ENCODE peak calls at places on chromosome 18, in eight cellular contexts. M, U, T, I, L, N, S and A are unnamed samples.

GRCh38 chr18:8960740-8961657 is 141.5 kb upstream of the NDUFV2 start:
- DNase-seq in I (no peak), M (no peak), L (no peak), S (no peak), T (no peak), N (no peak), U (peak), A (no peak)

GRCh38 chr18:28961669-28962228 is 784.8 kb upstream of the CDH2 start:
- DNase-seq in U (peak), N (no peak), T (no peak), I (peak), S (no peak), L (no peak), M (peak), A (peak)

GRCh38 chr18:49519041-49519971 is 32.3 kb upstream of the C18orf32 start:
- DNase-seq in N (no peak), L (no peak), M (no peak), U (no peak), T (no peak), I (peak), S (no peak), A (no peak)

GRCh38 chr18:811192-812122 is 585 bp downstream of the YES1 start:
- DNase-seq in T (no peak), U (peak), L (no peak), I (peak), S (no peak), M (peak), N (no peak), A (no peak)

GRCh38 chr18:76955529-76956170 is 133.3 kb downstream of the ZNF236 start:
- DNase-seq in T (no peak), N (no peak), L (no peak), S (no peak), U (no peak), M (no peak), I (no peak), A (no peak)

GRCh38 chr18:388198-388597 is 112.3 kb downstream of the COLEC12 start:
- DNase-seq in S (no peak), T (no peak), N (no peak), L (no peak), M (no peak), I (no peak), U (no peak), A (no peak)

GRCh38 chr18:36899289-36899688 is 70.4 kb downstream of the KIAA1328 start:
- DNase-seq in S (no peak), T (no peak), I (peak), N (no peak), L (peak), M (no peak), U (peak), A (no peak)

GRCh38 chr18:45166341-45167108 is 448.8 kb upstream of the SLC14A2 start:
- DNase-seq in T (no peak), L (no peak), N (no peak), U (no peak), S (no peak), I (no peak), M (no peak), A (peak)

GRCh38 chr18:59070181-59070912 is 69.3 kb upstream of the SEC11C start:
- DNase-seq in S (peak), L (peak), T (peak), N (peak), I (peak), U (peak), M (peak), A (no peak)

GRCh38 chr18:9594782-9595181 is 19.6 kb downstream of the PPP4R1 start:
- DNase-seq in N (no peak), L (peak), I (no peak), T (no peak), U (no peak), M (no peak), S (no peak), A (no peak)

GRCh38 chr18:492451-492850 is 8.1 kb downstream of the COLEC12 start:
- DNase-seq in N (no peak), M (no peak), L (no peak), S (no peak), I (no peak), U (no peak), T (no peak), A (no peak)